ENCODE peak calls at places on chromosomes 2 and 18, in five cellular contexts. V is SK-N-SH, Z is HepG2, K is GM12878, O is K562. I is an unnamed sample.
A peak's percentile ranks its signal among the peaks of the same experiment; 100 is the strongest.

GRCh38 chr2:27664245-27664574 is 521 bp downstream of the SLC4A1AP start:
- DNase-seq in Z (no peak), V (no peak), O (no peak), K (no peak), I (no peak)

GRCh38 chr18:48952287-48953095 is 1.7 kb upstream of the SMAD7 start:
- DNase-seq in Z (no peak), O (peak; percentile 53), K (no peak), V (peak; percentile 85), I (no peak)

GRCh38 chr18:25111382-25112070 is 240.4 kb downstream of the ZNF521 start:
- DNase-seq in O (no peak), Z (no peak), V (no peak), K (no peak), I (no peak)

GRCh38 chr2:148996805-148997204 is 41.7 kb upstream of the LYPD6B start:
- DNase-seq in O (no peak), V (no peak), Z (no peak), K (no peak), I (no peak)

GRCh38 chr18:49621301-49621700 is 59.4 kb downstream of the LIPG start:
- DNase-seq in K (no peak), V (no peak), O (no peak), Z (no peak), I (no peak)

GRCh38 chr2:187956906-187957534 is 334.7 kb upstream of the GULP1 start:
- DNase-seq in Z (no peak), O (no peak), V (no peak), K (no peak), I (no peak)

GRCh38 chr2:175539122-175539521 is 357.6 kb upstream of the ATP5MC3 start:
- DNase-seq in O (no peak), K (no peak), Z (no peak), V (no peak), I (no peak)

GRCh38 chr2:19009510-19009909 is 348.9 kb downstream of the OSR1 start:
- DNase-seq in K (no peak), V (no peak), O (no peak), Z (no peak), I (no peak)

GRCh38 chr18:57928466-57928865 is 115.6 kb upstream of the NEDD4L start:
- DNase-seq in Z (no peak), K (no peak), O (no peak), V (no peak), I (no peak)

GRCh38 chr2:190446750-190447516 is 38.8 kb downstream of the MFSD6 start:
- DNase-seq in Z (no peak), K (no peak), V (no peak), O (no peak), I (no peak)

GRCh38 chr2:70124983-70125480 is 37.8 kb downstream of the PCBP1 start:
- DNase-seq in V (peak; percentile 89), K (no peak), Z (no peak), O (peak; percentile 69), I (no peak)

GRCh38 chr2:77954931-77955330 is 432.8 kb upstream of the LRRTM4 start:
- DNase-seq in K (no peak), V (peak; percentile 5), Z (no peak), O (peak; percentile 9), I (no peak)

GRCh38 chr2:114001936-114002335 is 112.0 kb downstream of the ACTR3 start:
- DNase-seq in Z (no peak), V (no peak), K (no peak), O (no peak), I (no peak)

GRCh38 chr18:3916082-3916481 is 466.1 kb downstream of the TGIF1 start:
- DNase-seq in O (no peak), V (no peak), Z (no peak), K (no peak), I (no peak)

GRCh38 chr2:45394842-45395241 is 216.2 kb downstream of the SRBD1 start:
- DNase-seq in O (no peak), V (no peak), K (no peak), Z (no peak), I (no peak)

GRCh38 chr2:28628987-28629386 is 122.6 kb upstream of the PPP1CB start:
- DNase-seq in O (no peak), V (no peak), Z (no peak), K (no peak), I (no peak)

GRCh38 chr2:24543252-24543651 is 52.2 kb downstream of the NCOA1 start:
- DNase-seq in O (no peak), V (no peak), Z (no peak), K (no peak), I (no peak)

GRCh38 chr2:231487197-231487596 is 22.9 kb upstream of the NCL start:
- DNase-seq in K (no peak), Z (no peak), V (no peak), O (no peak), I (no peak)

GRCh38 chr2:53987336-53987921 is 16.6 kb upstream of the PSME4 start:
- DNase-seq in O (no peak), Z (peak; percentile 51), K (no peak), V (peak; percentile 21), I (no peak)

GRCh38 chr2:240529344-240529999 is 28.3 kb downstream of the ANKMY1 start:
- DNase-seq in O (no peak), K (no peak), Z (no peak), V (no peak), I (no peak)

GRCh38 chr2:8927510-8928456 is 75.7 kb downstream of the MBOAT2 start:
- DNase-seq in V (no peak), O (peak; percentile 83), K (no peak), Z (no peak), I (no peak)

GRCh38 chr2:20671736-20672080 is 4.8 kb downstream of the GDF7 start:
- DNase-seq in K (no peak), V (no peak), O (no peak), Z (no peak), I (no peak)

GRCh38 chr2:131034122-131035051 is 58.9 kb downstream of the FAM168B start:
- DNase-seq in K (no peak), V (peak; percentile 89), Z (no peak), O (no peak), I (no peak)

GRCh38 chr2:134120160-134120717 is 133.6 kb upstream of the MGAT5 start:
- DNase-seq in V (peak; percentile 75), O (peak; percentile 42), K (no peak), Z (no peak), I (no peak)

GRCh38 chr2:229342376-229342775 is 71.3 kb upstream of the PID1 start:
- DNase-seq in O (peak; percentile 7), K (no peak), V (peak; percentile 20), Z (peak; percentile 4), I (no peak)

GRCh38 chr2:1509271-1509995 is 96.2 kb downstream of the TPO start:
- DNase-seq in Z (no peak), V (no peak), K (no peak), O (no peak), I (no peak)
- TF ChIP-seq POLR2AphosphoS5 in Z (no peak), V (no peak), K (no peak), O (no peak), I (no peak)

GRCh38 chr2:40244251-40245010 is 207.5 kb downstream of the SLC8A1 start:
- DNase-seq in V (peak; percentile 42), O (no peak), Z (peak; percentile 37), K (no peak), I (peak; percentile 3)

GRCh38 chr2:40243581-40243980 is 208.3 kb downstream of the SLC8A1 start:
- DNase-seq in V (no peak), K (no peak), O (no peak), Z (no peak), I (no peak)

GRCh38 chr2:40242315-40242714 is 209.6 kb downstream of the SLC8A1 start:
- DNase-seq in O (no peak), K (no peak), Z (no peak), V (no peak), I (no peak)

GRCh38 chr2:40240067-40240466 is 211.8 kb downstream of the SLC8A1 start:
- DNase-seq in O (no peak), Z (no peak), K (no peak), V (no peak), I (no peak)
- TF ChIP-seq TAF1 in O (no peak), Z (no peak), K (no peak), V (no peak), I (no peak)

DNA sequence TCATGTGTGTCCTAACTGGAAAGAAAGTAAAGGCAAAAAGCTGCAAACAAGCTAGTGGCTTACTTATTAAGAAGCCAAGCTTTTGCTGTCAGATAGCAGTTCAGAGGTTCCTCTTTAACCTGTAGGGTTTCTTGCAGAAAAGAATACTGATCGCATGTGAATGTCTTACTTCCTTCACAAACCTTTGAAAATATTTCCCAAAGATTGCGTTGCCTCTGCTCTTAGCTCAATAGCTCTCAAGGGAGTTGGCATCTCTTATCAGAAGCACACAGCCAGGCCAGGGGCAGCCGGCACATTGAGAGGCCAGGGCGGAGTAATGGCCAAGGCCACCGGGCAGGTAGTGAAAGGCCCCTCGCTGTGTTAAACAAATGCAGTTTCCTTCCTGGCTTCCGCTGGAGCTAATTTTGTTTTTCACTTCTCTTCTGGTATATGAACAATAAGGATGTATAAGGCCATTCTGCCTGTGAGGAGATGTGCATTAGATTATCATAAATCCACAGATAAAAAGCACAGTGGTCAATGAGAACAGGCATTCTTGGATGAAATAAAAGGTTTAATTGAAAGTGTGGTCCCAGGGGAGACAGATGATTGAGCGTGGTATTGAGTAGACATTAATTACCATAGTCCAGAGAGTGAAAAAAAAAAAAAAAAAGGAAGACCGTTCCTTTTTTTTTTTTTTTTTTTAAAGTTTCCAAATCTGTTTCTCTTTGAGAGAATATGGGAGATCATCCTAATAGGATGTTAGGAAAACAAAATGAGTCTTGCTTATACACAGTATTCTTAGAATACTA is 542.3 kb upstream of the NRP2 start:
- DNase-seq in V (no peak), Z (no peak), K (no peak), O (peak; percentile 5), I (no peak)
- TF ChIP-seq POLR2AphosphoS5 in V (no peak), Z (no peak), K (no peak), O (peak; percentile 74), I (no peak)

DNA sequence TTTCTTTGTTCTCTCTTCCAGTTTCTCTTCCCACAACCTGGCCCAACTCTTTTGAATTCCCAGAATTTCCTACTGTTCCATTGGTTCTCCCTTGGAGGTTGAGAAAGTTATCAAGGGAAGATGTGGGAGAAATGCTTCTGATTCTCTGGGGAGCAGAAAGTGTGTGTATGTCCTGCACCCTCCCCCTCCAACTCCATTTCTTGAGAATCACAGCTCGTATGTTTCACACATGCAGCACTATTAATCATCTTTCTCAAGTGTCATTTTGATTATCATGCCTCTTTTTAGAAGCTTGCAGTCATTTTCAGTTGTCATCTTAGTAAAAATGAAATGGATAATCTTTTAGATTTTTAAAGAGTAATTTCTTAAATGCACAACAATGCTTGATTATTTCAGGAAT is 296.8 kb upstream of the SLC39A10 start:
- DNase-seq in V (no peak), K (no peak), O (no peak), Z (no peak), I (no peak)
- TF ChIP-seq TAF1 in V (no peak), K (no peak), O (no peak), Z (no peak), I (no peak)

GRCh38 chr2:222304737-222305509 is 6.1 kb upstream of the PAX3 start:
- DNase-seq in K (no peak), Z (no peak), O (no peak), V (no peak), I (no peak)
- TF ChIP-seq POLR2AphosphoS5 in K (no peak), Z (no peak), O (no peak), V (no peak), I (no peak)